ENCODE peak calls at places on chromosome 15, in seven cellular contexts. One of them, this sample, is unnamed.

GRCh38 chr15:57680021-57680420 is 26.5 kb upstream of the POLR2M start:
- DNase-seq in choroid plexus epithelial cell: peak; percentile 58
- DNase-seq in transverse colon: no peak
- DNase-seq in body of pancreas: no peak
- DNase-seq in cardiac fibroblast: peak; percentile 51
- DNase-seq in HFF-Myc: no peak
- DNase-seq in OCI-LY7: no peak
- DNase-seq in this sample: peak; percentile 83

GRCh38 chr15:29132110-29132420 is 137.6 kb downstream of the NSMCE3 start:
- DNase-seq in choroid plexus epithelial cell: no peak
- DNase-seq in transverse colon: no peak
- DNase-seq in body of pancreas: no peak
- DNase-seq in cardiac fibroblast: no peak
- DNase-seq in HFF-Myc: no peak
- DNase-seq in OCI-LY7: no peak
- DNase-seq in this sample: no peak

GRCh38 chr15:29601811-29602210 is 220.5 kb downstream of the TJP1 start:
- DNase-seq in choroid plexus epithelial cell: peak; percentile 33
- DNase-seq in transverse colon: no peak
- DNase-seq in body of pancreas: no peak
- DNase-seq in cardiac fibroblast: no peak
- DNase-seq in HFF-Myc: no peak
- DNase-seq in OCI-LY7: no peak
- DNase-seq in this sample: no peak

GRCh38 chr15:31472636-31473383 is 146.2 kb downstream of the KLF13 start:
- DNase-seq in choroid plexus epithelial cell: peak; percentile 85
- DNase-seq in transverse colon: peak; percentile 63
- DNase-seq in body of pancreas: no peak
- DNase-seq in cardiac fibroblast: peak; percentile 53
- DNase-seq in HFF-Myc: no peak
- DNase-seq in OCI-LY7: peak; percentile 39
- DNase-seq in this sample: peak; percentile 35

GRCh38 chr15:78243491-78243941 is 9.2 kb upstream of the ACSBG1 start:
- DNase-seq in choroid plexus epithelial cell: peak; percentile 68
- DNase-seq in transverse colon: peak; percentile 33
- DNase-seq in body of pancreas: peak; percentile 78
- DNase-seq in cardiac fibroblast: peak; percentile 68
- DNase-seq in HFF-Myc: no peak
- DNase-seq in OCI-LY7: no peak
- DNase-seq in this sample: peak; percentile 22

GRCh38 chr15:70212288-70212962 is 114.7 kb upstream of the TLE3 start:
- DNase-seq in choroid plexus epithelial cell: no peak
- DNase-seq in transverse colon: no peak
- DNase-seq in body of pancreas: no peak
- DNase-seq in cardiac fibroblast: no peak
- DNase-seq in HFF-Myc: no peak
- DNase-seq in OCI-LY7: no peak
- DNase-seq in this sample: peak; percentile 16

GRCh38 chr15:35308802-35309201 is 223.7 kb upstream of the NANOGP8 start:
- DNase-seq in choroid plexus epithelial cell: peak; percentile 99
- DNase-seq in transverse colon: peak; percentile 38
- DNase-seq in body of pancreas: no peak
- DNase-seq in cardiac fibroblast: peak; percentile 93
- DNase-seq in HFF-Myc: peak; percentile 81
- DNase-seq in OCI-LY7: no peak
- DNase-seq in this sample: peak; percentile 89

GRCh38 chr15:98455899-98456298 is 192.4 kb upstream of the IGF1R start:
- DNase-seq in choroid plexus epithelial cell: no peak
- DNase-seq in transverse colon: no peak
- DNase-seq in body of pancreas: no peak
- DNase-seq in cardiac fibroblast: no peak
- DNase-seq in HFF-Myc: no peak
- DNase-seq in OCI-LY7: no peak
- DNase-seq in this sample: no peak

GRCh38 chr15:42056934-42057743 is 36.3 kb upstream of the PLA2G4E start:
- DNase-seq in choroid plexus epithelial cell: peak; percentile 50
- DNase-seq in transverse colon: peak; percentile 86
- DNase-seq in body of pancreas: peak; percentile 84
- DNase-seq in cardiac fibroblast: peak; percentile 75
- DNase-seq in HFF-Myc: no peak
- DNase-seq in OCI-LY7: peak; percentile 33
- DNase-seq in this sample: peak; percentile 67

GRCh38 chr15:60213377-60214010 is 184.3 kb downstream of the ANXA2 start:
- DNase-seq in choroid plexus epithelial cell: no peak
- DNase-seq in transverse colon: no peak
- DNase-seq in body of pancreas: no peak
- DNase-seq in cardiac fibroblast: no peak
- DNase-seq in HFF-Myc: no peak
- DNase-seq in OCI-LY7: no peak
- DNase-seq in this sample: no peak

GRCh38 chr15:63191895-63192603 is 2.6 kb downstream of the RAB8B start:
- DNase-seq in choroid plexus epithelial cell: peak; percentile 47
- DNase-seq in transverse colon: peak; percentile 19
- DNase-seq in body of pancreas: no peak
- DNase-seq in cardiac fibroblast: peak; percentile 38
- DNase-seq in HFF-Myc: no peak
- DNase-seq in OCI-LY7: peak; percentile 84
- DNase-seq in this sample: no peak
- H3K4me3 ChIP-seq in choroid plexus epithelial cell: peak overlapping the region; percentile 90
- H3K4me3 ChIP-seq in transverse colon: no peak overlapping the region
- H3K4me3 ChIP-seq in body of pancreas: no peak overlapping the region
- H3K4me3 ChIP-seq in cardiac fibroblast: no peak overlapping the region
- H3K4me3 ChIP-seq in HFF-Myc: no peak overlapping the region
- H3K4me3 ChIP-seq in OCI-LY7: peak overlapping the region; percentile 79
- H3K4me3 ChIP-seq in this sample: no peak overlapping the region

GRCh38 chr15:77107531-77108355 is 36.8 kb upstream of the TSPAN3 start:
- DNase-seq in choroid plexus epithelial cell: peak; percentile 87
- DNase-seq in transverse colon: peak; percentile 62
- DNase-seq in body of pancreas: peak; percentile 68
- DNase-seq in cardiac fibroblast: peak; percentile 75
- DNase-seq in HFF-Myc: peak; percentile 21
- DNase-seq in OCI-LY7: peak; percentile 57
- DNase-seq in this sample: peak; percentile 59
- TF ChIP-seq CTCF in choroid plexus epithelial cell: peak; percentile 90
- TF ChIP-seq CTCF in transverse colon: peak; percentile 68
- TF ChIP-seq CTCF in body of pancreas: peak; percentile 41
- TF ChIP-seq CTCF in cardiac fibroblast: peak; percentile 80
- TF ChIP-seq CTCF in HFF-Myc: peak; percentile 70
- TF ChIP-seq CTCF in OCI-LY7: peak; percentile 86
- TF ChIP-seq CTCF in this sample: peak; percentile 80

DNA sequence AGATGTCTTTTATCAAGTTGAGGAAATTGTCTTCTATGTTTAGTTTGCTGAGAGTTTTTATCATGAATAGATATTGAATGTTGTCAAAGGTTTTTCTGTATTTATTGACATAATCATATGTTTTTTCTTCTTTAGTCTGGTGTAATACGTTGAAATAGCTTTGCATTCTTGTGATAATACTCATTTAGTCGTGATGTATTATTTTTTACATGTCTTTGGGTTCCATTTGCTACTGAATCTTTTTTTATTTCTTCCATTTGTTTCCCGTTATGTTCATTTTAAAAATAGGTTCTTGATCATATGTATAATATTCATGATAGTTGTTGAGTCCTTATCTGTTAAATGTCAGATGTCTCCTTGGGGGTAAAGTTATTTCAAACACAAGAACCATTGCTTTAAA is 8.1 kb downstream of the AKAP13 start:
- DNase-seq in choroid plexus epithelial cell: peak; percentile 45
- DNase-seq in transverse colon: no peak
- DNase-seq in body of pancreas: no peak
- DNase-seq in cardiac fibroblast: no peak
- DNase-seq in HFF-Myc: no peak
- DNase-seq in OCI-LY7: no peak
- DNase-seq in this sample: no peak
- H3K4me3 ChIP-seq in choroid plexus epithelial cell: no peak overlapping the region
- H3K4me3 ChIP-seq in transverse colon: no peak overlapping the region
- H3K4me3 ChIP-seq in body of pancreas: no peak overlapping the region
- H3K4me3 ChIP-seq in cardiac fibroblast: no peak overlapping the region
- H3K4me3 ChIP-seq in HFF-Myc: no peak overlapping the region
- H3K4me3 ChIP-seq in OCI-LY7: peak overlapping the region; percentile 58
- H3K4me3 ChIP-seq in this sample: no peak overlapping the region

GRCh38 chr15:74725845-74726773 is 781 bp upstream of the CYP1A1 start:
- DNase-seq in choroid plexus epithelial cell: peak; percentile 10
- DNase-seq in transverse colon: peak; percentile 44
- DNase-seq in body of pancreas: peak; percentile 55
- DNase-seq in cardiac fibroblast: peak; percentile 14
- DNase-seq in HFF-Myc: no peak
- DNase-seq in OCI-LY7: no peak
- DNase-seq in this sample: no peak
- TF ChIP-seq CTCF in choroid plexus epithelial cell: no peak
- TF ChIP-seq CTCF in transverse colon: no peak
- TF ChIP-seq CTCF in body of pancreas: no peak
- TF ChIP-seq CTCF in cardiac fibroblast: no peak
- TF ChIP-seq CTCF in HFF-Myc: no peak
- TF ChIP-seq CTCF in OCI-LY7: no peak
- TF ChIP-seq CTCF in this sample: no peak